ENCODE peak calls at places on chromosome 22, in four cellular contexts. I, N, P and X are unnamed samples.
A peak's percentile ranks its signal among the peaks of the same experiment; 100 is the strongest.

GRCh38 chr22:36334081-36334831 is 53.5 kb downstream of the MYH9 start:
- DNase-seq in I (no peak), N (no peak), P (peak; percentile 70), X (no peak)

GRCh38 chr22:17842386-17842785 is 68.1 kb upstream of the BID start:
- DNase-seq in I (no peak), N (no peak), P (no peak), X (no peak)

GRCh38 chr22:22031571-22031970 is 49.0 kb upstream of the TOP3B start:
- DNase-seq in I (no peak), N (no peak), P (no peak), X (no peak)

GRCh38 chr22:46060292-46061123 is 83.5 kb upstream of the WNT7B start:
- DNase-seq in I (no peak), N (no peak), P (no peak), X (no peak)

GRCh38 chr22:29029202-29030000 is 32.2 kb downstream of the C22orf31 start:
- DNase-seq in I (no peak), N (no peak), P (no peak), X (no peak)

GRCh38 chr22:37401401-37401859 is 25.8 kb downstream of the ELFN2 start:
- DNase-seq in I (peak; percentile 23), N (no peak), P (no peak), X (no peak)

GRCh38 chr22:44067901-44068300 is 43.8 kb downstream of the PARVB start:
- DNase-seq in I (no peak), N (no peak), P (no peak), X (peak; percentile 15)

GRCh38 chr22:34297536-34298120 is 377.4 kb upstream of the LARGE1 start:
- DNase-seq in I (no peak), N (no peak), P (no peak), X (no peak)

GRCh38 chr22:29205598-29206371 is at the start of gene EMID1:
- DNase-seq in I (peak; percentile 9), N (no peak), P (peak; percentile 89), X (peak; percentile 10)

GRCh38 chr22:46110215-46110614 is 40.1 kb upstream of the PPARA start:
- DNase-seq in I (peak; percentile 34), N (no peak), P (peak; percentile 57), X (no peak)

GRCh38 chr22:47292546-47293320 is 530.3 kb downstream of the TBC1D22A start:
- DNase-seq in I (no peak), N (no peak), P (no peak), X (no peak)

GRCh38 chr22:17869285-17870096 is 95.2 kb upstream of the BID start:
- DNase-seq in I (no peak), N (no peak), P (no peak), X (no peak)

GRCh38 chr22:22158965-22159364 is 85.6 kb upstream of the VPREB1 start:
- DNase-seq in I (no peak), N (no peak), P (peak; percentile 37), X (no peak)

GRCh38 chr22:43862074-43862881 is at the start of gene SULT4A1:
- DNase-seq in I (peak; percentile 54), N (no peak), P (peak; percentile 65), X (no peak)

GRCh38 chr22:29385748-29386147 is 2.6 kb downstream of the AP1B1 start:
- DNase-seq in I (no peak), N (peak; percentile 64), P (no peak), X (peak; percentile 42)

GRCh38 chr22:49321477-49322055 is 506.1 kb downstream of the BRD1 start:
- DNase-seq in I (no peak), N (no peak), P (no peak), X (no peak)

GRCh38 chr22:49322861-49323622 is 504.6 kb downstream of the BRD1 start:
- DNase-seq in I (no peak), N (no peak), P (no peak), X (no peak)

GRCh38 chr22:49320714-49321476 is 506.8 kb downstream of the BRD1 start:
- DNase-seq in I (no peak), N (no peak), P (no peak), X (no peak)

GRCh38 chr22:49323751-49324415 is 503.8 kb downstream of the BRD1 start:
- DNase-seq in I (no peak), N (no peak), P (no peak), X (no peak)

DNA sequence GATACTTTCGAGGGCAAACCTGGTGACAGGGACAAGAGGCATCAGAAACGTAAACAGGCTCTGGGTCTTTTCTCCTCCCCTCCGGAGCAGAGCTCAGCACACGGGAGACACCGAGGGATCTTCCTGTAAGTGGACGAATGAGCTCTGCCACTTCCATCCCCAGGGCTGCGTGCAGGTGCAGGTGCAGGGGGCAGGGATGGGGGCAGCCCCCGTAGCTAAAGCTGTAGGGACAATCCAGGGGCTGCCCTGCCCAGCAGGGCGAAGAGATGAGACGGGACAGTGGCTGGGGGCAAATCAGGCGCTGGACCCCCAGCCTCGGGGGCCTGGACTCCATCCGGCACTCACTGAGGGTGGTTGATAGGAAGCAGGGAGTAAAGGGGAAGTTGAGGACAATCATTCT is 505.4 kb downstream of the BRD1 start:
- DNase-seq in I (no peak), N (no peak), P (no peak), X (no peak)
- TF ChIP-seq FOS in I (no peak), N (no peak), P (no peak), X (no peak)

GRCh38 chr22:20531154-20531403 is 23.7 kb downstream of the MED15 start:
- DNase-seq in I (no peak), N (no peak), P (no peak), X (no peak)

GRCh38 chr22:20532256-20532993 is 25.0 kb downstream of the MED15 start:
- DNase-seq in I (no peak), N (no peak), P (no peak), X (no peak)

GRCh38 chr22:20528405-20528978 is 21.1 kb downstream of the MED15 start:
- DNase-seq in I (no peak), N (no peak), P (peak; percentile 47), X (no peak)

GRCh38 chr22:20531404-20532181 is 24.2 kb downstream of the MED15 start:
- DNase-seq in I (peak; percentile 90), N (no peak), P (peak; percentile 60), X (peak; percentile 64)

DNA sequence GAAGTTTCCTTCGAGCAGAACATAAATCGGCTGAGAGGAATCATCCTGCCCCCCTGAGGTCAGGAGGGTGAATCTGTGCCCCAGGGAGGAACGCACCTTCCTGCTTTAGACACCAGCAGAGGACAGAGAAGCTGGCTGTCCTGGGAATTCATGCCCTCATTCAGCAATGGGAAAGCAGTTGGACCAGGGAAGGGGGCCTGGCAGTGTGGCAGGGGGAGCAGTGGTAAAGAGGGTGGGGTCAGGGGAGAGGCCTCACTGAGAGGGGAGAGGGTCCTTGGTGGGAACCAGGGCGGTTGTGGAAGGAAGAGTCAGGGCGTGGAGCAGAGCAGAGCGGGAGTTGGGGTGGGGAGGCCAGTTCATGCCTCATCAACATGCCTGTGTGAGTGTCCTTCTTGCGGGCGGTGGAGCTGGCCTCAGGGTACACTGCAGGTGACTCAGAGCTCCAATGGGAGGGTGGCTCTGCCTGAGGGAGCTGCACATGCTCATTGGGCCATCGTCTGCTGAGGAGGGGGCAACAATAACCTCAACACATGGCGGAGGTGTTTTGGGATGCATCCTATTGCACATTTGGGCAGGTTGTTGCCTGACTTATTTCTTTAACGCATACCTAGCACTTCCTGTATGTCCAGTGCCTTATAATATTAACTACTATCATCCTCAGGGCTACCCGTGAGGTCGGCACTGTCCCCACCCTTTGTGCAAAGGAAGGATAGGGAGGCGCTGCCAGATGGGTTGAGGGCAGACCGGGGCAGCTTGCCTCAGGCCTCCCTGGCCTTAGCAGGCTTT is 23.2 kb downstream of the MED15 start:
- DNase-seq in I (peak; percentile 83), N (no peak), P (no peak), X (peak; percentile 20)
- TF ChIP-seq FOS in I (peak; percentile 53), N (no peak), P (no peak), X (no peak)

GRCh38 chr22:50169774-50170341 is 673 bp upstream of the PANX2 start:
- DNase-seq in I (no peak), N (no peak), P (peak; percentile 78), X (no peak)
- TF ChIP-seq FOS in I (no peak), N (no peak), P (no peak), X (no peak)

GRCh38 chr22:23381661-23382427 is 198.2 kb downstream of the IGLL1 start:
- DNase-seq in I (no peak), N (no peak), P (no peak), X (no peak)
- TF ChIP-seq FOS in I (no peak), N (no peak), P (no peak), X (no peak)